ENCODE peak calls at places on chromosomes 1 and 21, in seven cellular contexts. J is HCEC 1CT; S is neural progenitor cell; U is lower lobe of right lung; L is NCI-H1694; Z is stimulated activated CD4-positive, alpha-beta T cell treated with anti-CD3 and anti-CD28 coated beads, TNF-alpha, amount 100 ng/mL, for 24 hours; Y is globus pallidus. Q is an unnamed sample.

GRCh38 chr1:80059940-80060339 is 1053.4 kb upstream of the ADGRL4 start:
- DNase-seq in L (no peak), J (no peak), Z (no peak), U (no peak), S (no peak), Y (no peak), Q (no peak)

GRCh38 chr1:66431999-66432398 is 102.0 kb upstream of the SGIP1 start:
- DNase-seq in S (no peak), Y (no peak), J (no peak), L (no peak), U (no peak), Z (no peak), Q (no peak)

GRCh38 chr1:94926365-94926914 is 470 bp downstream of the CNN3 start:
- DNase-seq in Y (peak; percentile 67), L (no peak), U (peak; percentile 65), J (peak; percentile 64), Z (no peak), S (peak; percentile 79), Q (no peak)

GRCh38 chr1:203177471-203178039 is 1.9 kb upstream of the MYBPH start:
- DNase-seq in U (no peak), J (peak; percentile 80), Z (no peak), Y (no peak), S (peak; percentile 42), L (no peak), Q (no peak)

GRCh38 chr21:25489673-25490072 is 117.6 kb downstream of the MRPL39 start:
- DNase-seq in L (no peak), U (no peak), S (no peak), Y (no peak), J (no peak), Z (no peak), Q (no peak)

GRCh38 chr1:101314244-101314643 is 77.4 kb downstream of the S1PR1 start:
- DNase-seq in J (peak; percentile 74), L (no peak), Y (no peak), U (no peak), Z (no peak), S (no peak), Q (no peak)

GRCh38 chr1:46804926-46805325 is 6.1 kb downstream of the CYP4B1 start:
- DNase-seq in Y (no peak), L (no peak), Z (no peak), S (no peak), U (no peak), J (no peak), Q (no peak)

GRCh38 chr1:113021430-113022085 is 51.4 kb upstream of the LRIG2 start:
- DNase-seq in S (no peak), Y (no peak), Z (no peak), L (peak; percentile 35), U (no peak), J (peak; percentile 13), Q (no peak)

GRCh38 chr1:231935856-231936255 is 309.3 kb downstream of the DISC1 start:
- DNase-seq in S (no peak), Y (no peak), J (no peak), Z (no peak), L (no peak), U (no peak), Q (no peak)

GRCh38 chr1:177334276-177334675 is 163.5 kb downstream of the BRINP2 start:
- DNase-seq in L (no peak), S (no peak), Y (no peak), J (no peak), Z (no peak), U (no peak), Q (no peak)

GRCh38 chr1:236156512-236157208 is 14.3 kb downstream of the GPR137B start:
- DNase-seq in Z (no peak), U (peak; percentile 57), S (no peak), J (no peak), Y (no peak), L (no peak), Q (peak; percentile 49)

GRCh38 chr1:241240084-241240483 is 116.9 kb downstream of the RGS7 start:
- DNase-seq in S (no peak), Y (no peak), J (no peak), L (no peak), Z (no peak), U (no peak), Q (no peak)

GRCh38 chr1:192545781-192546521 is 29.6 kb upstream of the RGS1 start:
- DNase-seq in Y (peak; percentile 23), U (no peak), S (no peak), L (no peak), J (no peak), Z (no peak), Q (no peak)

GRCh38 chr1:99481391-99481996 is 164.4 kb upstream of the PALMD start:
- DNase-seq in Y (peak; percentile 65), S (peak; percentile 79), J (peak; percentile 57), L (peak; percentile 90), U (no peak), Z (peak; percentile 6), Q (peak; percentile 50)

GRCh38 chr1:76160225-76160624 is 85.7 kb downstream of the ST6GALNAC3 start:
- DNase-seq in Y (no peak), J (no peak), S (no peak), L (no peak), Z (no peak), U (no peak), Q (no peak)

GRCh38 chr1:26703466-26703865 is 7.7 kb downstream of the ARID1A start:
- DNase-seq in Y (no peak), J (no peak), S (no peak), U (no peak), Z (no peak), L (no peak), Q (no peak)

GRCh38 chr1:182595641-182596240 is 6.7 kb upstream of the RNASEL start:
- DNase-seq in Y (peak; percentile 49), L (peak; percentile 76), S (peak; percentile 78), U (peak; percentile 71), Z (peak; percentile 44), J (peak; percentile 59), Q (peak; percentile 46)

GRCh38 chr1:224380003-224380402 is 23.3 kb downstream of the CNIH4 start:
- DNase-seq in Z (peak; percentile 24), Y (peak; percentile 15), U (no peak), J (no peak), L (no peak), S (no peak), Q (peak; percentile 39)

GRCh38 chr1:112956503-112957132 is 622 bp upstream of the SLC16A1 start:
- DNase-seq in U (peak; percentile 53), Z (peak; percentile 6), S (peak; percentile 44), L (no peak), Y (no peak), J (no peak), Q (no peak)